ENCODE peak calls at places on chromosomes 3 and 15, in ten cellular contexts. U is OCI-LY7; T is NB4; Q is CD8-positive, alpha-beta T cell; D is heart left ventricle; H is stomach; E is AG09319; P is foreskin fibroblast; F is fibroblast of mammary gland; L is right atrium auricular region. K is an unnamed sample.

GRCh38 chr3:195895900-195896360 is 12.4 kb downstream of the TNK2 start:
- DNase-seq in U (peak; percentile 79), T (peak; percentile 75), D (peak; percentile 84), L (peak; percentile 81), F (no peak), H (peak; percentile 66), E (no peak), P (peak; percentile 78), Q (peak; percentile 65), K (peak; percentile 83)

GRCh38 chr15:29686445-29687203 is 135.6 kb downstream of the TJP1 start:
- DNase-seq in U (no peak), F (no peak), E (no peak), D (no peak), Q (no peak), T (no peak), H (no peak), P (no peak), L (no peak), K (no peak)

GRCh38 chr3:150917941-150918340 is 12.7 kb upstream of the MINDY4B start:
- DNase-seq in D (no peak), Q (no peak), U (no peak), F (no peak), E (no peak), H (no peak), L (no peak), P (no peak), T (no peak), K (no peak)

GRCh38 chr3:57003676-57004075 is 56.8 kb upstream of the SPATA12 start:
- DNase-seq in E (no peak), D (no peak), F (no peak), U (no peak), Q (no peak), H (no peak), P (no peak), T (no peak), L (no peak), K (no peak)

GRCh38 chr15:55197362-55197705 is 593 bp upstream of the RSL24D1 start:
- DNase-seq in D (no peak), Q (no peak), E (no peak), H (no peak), T (no peak), L (no peak), F (no peak), U (peak; percentile 56), P (no peak), K (no peak)

GRCh38 chr3:186194451-186194811 is 85.5 kb upstream of the ETV5 start:
- DNase-seq in D (no peak), E (no peak), P (no peak), T (no peak), H (no peak), F (no peak), Q (no peak), L (no peak), U (no peak), K (no peak)

GRCh38 chr3:159619341-159619885 is 369.2 kb upstream of the IL12A start:
- DNase-seq in H (no peak), P (peak; percentile 63), U (no peak), F (peak; percentile 60), L (no peak), T (no peak), D (no peak), E (peak; percentile 35), Q (no peak), K (no peak)

GRCh38 chr3:27713435-27713880 is 8.7 kb downstream of the EOMES start:
- DNase-seq in H (no peak), T (no peak), D (no peak), P (peak; percentile 35), Q (no peak), U (no peak), F (no peak), E (no peak), L (no peak), K (peak; percentile 25)

GRCh38 chr15:44289352-44289790 is 852 bp downstream of the GOLM2 start:
- DNase-seq in U (peak; percentile 23), F (peak; percentile 23), Q (no peak), H (no peak), E (no peak), P (peak; percentile 22), D (no peak), L (no peak), T (peak; percentile 11), K (no peak)

GRCh38 chr3:177440456-177441105 is 243.3 kb upstream of the TBL1XR1 start:
- DNase-seq in Q (no peak), U (no peak), E (no peak), F (peak; percentile 61), D (no peak), L (no peak), P (peak; percentile 54), T (no peak), H (no peak), K (no peak)

GRCh38 chr3:15405448-15406050 is 21.8 kb downstream of the METTL6 start:
- DNase-seq in F (peak; percentile 81), D (no peak), T (peak; percentile 73), E (no peak), P (peak; percentile 82), Q (no peak), U (peak; percentile 82), L (no peak), H (no peak), K (peak; percentile 50)

GRCh38 chr3:193716155-193716554 is 123.1 kb downstream of the OPA1 start:
- DNase-seq in P (no peak), T (peak; percentile 15), L (no peak), Q (no peak), F (no peak), H (no peak), U (peak; percentile 34), E (no peak), D (no peak), K (no peak)

GRCh38 chr3:145698252-145698651 is 462.7 kb downstream of the PLOD2 start:
- DNase-seq in L (no peak), U (no peak), P (peak; percentile 62), Q (no peak), F (peak; percentile 45), T (no peak), E (no peak), D (no peak), H (no peak), K (no peak)

GRCh38 chr15:67042490-67043181 is 22.8 kb upstream of the SMAD3 start:
- DNase-seq in D (no peak), U (no peak), T (peak; percentile 67), F (peak; percentile 43), P (no peak), H (no peak), E (no peak), L (no peak), Q (no peak), K (no peak)

GRCh38 chr3:189249987-189250386 is 78.2 kb downstream of the TPRG1 start:
- DNase-seq in E (no peak), F (no peak), H (no peak), L (no peak), T (no peak), D (no peak), Q (no peak), U (no peak), P (no peak), K (no peak)

GRCh38 chr15:57462391-57462790 is 86.1 kb downstream of the CGNL1 start:
- DNase-seq in F (peak; percentile 22), D (no peak), U (no peak), E (no peak), Q (no peak), L (no peak), P (peak; percentile 60), H (no peak), T (no peak), K (no peak)
- TF ChIP-seq CTCF in F (peak; percentile 26), D (no peak), U (peak; percentile 46), E (peak; percentile 25), Q (no peak), L (peak; percentile 39), P (peak; percentile 33), H (no peak), T (no peak), K (no peak)

DNA sequence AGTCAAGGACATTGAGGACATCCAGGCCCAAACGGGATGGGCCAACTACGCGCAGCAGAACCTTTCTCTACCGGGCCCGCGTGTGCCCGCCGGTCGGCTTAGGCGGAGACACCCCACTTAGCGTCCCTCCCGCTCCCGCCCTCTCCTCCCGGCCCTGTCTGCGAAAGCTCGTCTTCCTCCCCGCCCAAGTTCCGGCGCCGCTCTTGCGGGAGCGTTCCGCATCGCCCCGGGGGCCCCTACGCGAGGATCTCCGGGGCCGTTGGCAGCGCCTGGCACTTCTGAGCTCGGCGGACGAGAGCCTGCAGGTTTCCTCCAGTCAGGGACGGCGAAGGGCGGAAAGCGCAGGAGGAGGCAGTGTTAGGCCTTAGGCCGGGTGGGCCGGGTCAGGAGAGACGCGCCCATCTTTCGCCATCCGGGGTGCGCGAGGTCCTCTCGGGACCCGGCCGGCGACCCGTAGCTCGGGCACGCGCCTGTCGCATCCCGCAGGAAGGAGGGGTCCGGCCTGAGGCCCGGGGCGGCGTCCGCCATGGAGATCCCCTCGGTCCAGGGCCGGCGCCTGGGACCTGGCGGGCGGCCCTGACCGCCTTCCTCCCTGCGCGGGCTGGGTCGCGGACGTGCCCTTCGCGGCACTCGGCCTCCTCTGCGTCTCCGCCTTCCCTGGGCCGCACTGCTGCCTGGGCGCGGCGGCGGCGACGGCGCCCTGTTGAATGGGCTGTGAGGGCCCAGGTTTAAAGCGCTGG is at the start of gene FEM1B:
- DNase-seq in E (peak; percentile 87), F (peak; percentile 91), P (peak; percentile 97), Q (peak; percentile 81), H (peak; percentile 90), T (peak; percentile 94), U (peak; percentile 90), D (peak; percentile 95), L (peak; percentile 93), K (peak; percentile 93)
- TF ChIP-seq CTCF in E (no peak), F (no peak), P (no peak), Q (no peak), H (no peak), T (no peak), U (no peak), D (no peak), L (no peak), K (no peak)

DNA sequence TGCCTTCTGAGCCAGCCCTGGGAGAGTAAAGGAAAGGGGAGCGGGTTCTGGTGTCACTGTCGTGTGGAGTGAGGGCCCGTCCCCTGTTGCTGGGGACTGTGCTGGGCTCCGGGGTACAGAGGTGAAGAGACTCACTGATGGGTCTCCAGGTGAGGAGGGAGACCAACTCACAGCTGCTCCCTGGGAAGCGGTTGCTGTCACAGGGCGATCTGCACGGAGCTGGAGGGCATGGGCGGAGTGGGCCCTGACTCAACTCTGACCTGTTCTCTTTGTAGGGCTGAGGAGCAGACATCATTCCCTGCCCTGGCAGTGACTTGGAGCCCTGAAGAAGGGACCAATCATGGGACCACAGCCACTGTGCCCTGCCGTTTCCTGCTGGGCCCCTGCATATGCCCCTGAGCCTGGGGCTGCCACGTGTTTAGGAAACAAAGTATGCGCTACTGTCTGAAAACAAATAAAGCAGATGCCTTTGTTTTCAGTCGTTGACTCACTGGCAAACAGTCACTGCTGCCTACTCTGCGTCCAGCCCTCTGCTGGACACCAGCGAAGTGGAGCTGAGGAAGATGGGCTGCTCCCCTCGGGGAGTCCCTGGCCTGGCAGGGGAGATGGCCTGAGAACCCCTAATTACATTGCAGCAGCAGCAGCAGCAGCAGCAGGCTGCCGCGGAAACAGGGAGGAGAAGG is 22.9 kb upstream of the PLXNA1 start:
- DNase-seq in D (peak; percentile 27), U (no peak), Q (no peak), L (no peak), F (peak; percentile 80), T (no peak), H (no peak), P (peak; percentile 86), E (peak; percentile 23), K (no peak)
- TF ChIP-seq CTCF in D (no peak), U (no peak), Q (no peak), L (no peak), F (peak; percentile 56), T (no peak), H (no peak), P (peak; percentile 55), E (peak; percentile 56), K (no peak)

GRCh38 chr15:41506796-41507341 is 6.8 kb downstream of the LTK start:
- DNase-seq in L (no peak), U (peak; percentile 19), F (no peak), T (peak; percentile 62), D (no peak), H (no peak), E (no peak), P (no peak), Q (no peak), K (peak; percentile 27)
- TF ChIP-seq CTCF in L (no peak), U (peak; percentile 55), F (no peak), T (no peak), D (no peak), H (no peak), E (no peak), P (no peak), Q (no peak), K (peak; percentile 6)

K was measured in GM20000.